ENCODE peak calls at places on chromosomes 1 and 21, in ten cellular contexts. A is ovary, L is stomach, R is IMR-90, J is A549, O is heart left ventricle, N is HepG2, T is adrenal gland, G is sigmoid colon, K is Peyer's patch. F is an unnamed sample.

GRCh38 chr1:99198377-99198776 is 65.9 kb upstream of the PLPPR4 start:
- DNase-seq in A (no peak), O (no peak), J (no peak), N (no peak), G (no peak), R (no peak), K (no peak), L (no peak), T (no peak), F (no peak)

GRCh38 chr1:196409586-196409985 is 198.7 kb downstream of the KCNT2 start:
- DNase-seq in R (peak), A (no peak), L (no peak), N (no peak), T (no peak), J (no peak), G (no peak), O (no peak), K (no peak), F (no peak)

GRCh38 chr1:168601051-168601450 is 24.6 kb downstream of the XCL1 start:
- DNase-seq in T (no peak), N (no peak), K (no peak), R (no peak), A (no peak), J (no peak), O (no peak), G (no peak), L (no peak), F (no peak)

GRCh38 chr1:202281316-202282016 is 60.3 kb downstream of the UBE2T start:
- DNase-seq in R (peak), L (no peak), K (peak), J (no peak), O (no peak), T (peak), G (no peak), N (no peak), A (no peak), F (no peak)

GRCh38 chr1:50110084-50110615 is 1.4 kb downstream of the ELAVL4 start:
- DNase-seq in K (no peak), T (no peak), O (no peak), G (no peak), N (no peak), J (no peak), L (no peak), A (no peak), R (no peak), F (no peak)

GRCh38 chr1:78825561-78825960 is 175.9 kb downstream of the IFI44 start:
- DNase-seq in T (no peak), L (no peak), K (no peak), A (no peak), O (no peak), R (peak), N (no peak), G (no peak), J (no peak), F (no peak)

GRCh38 chr1:43288058-43288784 is 2.8 kb upstream of the C1orf210 start:
- DNase-seq in K (no peak), J (no peak), R (no peak), A (no peak), L (no peak), T (no peak), N (no peak), O (no peak), G (no peak), F (no peak)

GRCh38 chr1:116569776-116570357 is 959 bp downstream of the CD58 start:
- DNase-seq in G (peak), T (peak), O (peak), A (peak), K (peak), R (no peak), J (no peak), N (peak), L (peak), F (peak)

GRCh38 chr1:227318003-227318851 is at the start of gene CDC42BPA:
- DNase-seq in A (peak), G (peak), J (peak), T (peak), K (peak), O (peak), L (peak), N (peak), R (peak), F (peak)

GRCh38 chr1:45802343-45803298 is 791 bp upstream of the MAST2 start:
- DNase-seq in T (peak), N (peak), K (peak), O (peak), R (peak), L (peak), G (peak), A (peak), J (peak), F (peak)

GRCh38 chr1:223429313-223429731 is 36.1 kb downstream of the CCDC185 start:
- DNase-seq in J (no peak), L (no peak), R (peak), N (no peak), G (peak), A (no peak), O (peak), K (no peak), T (peak), F (no peak)

GRCh38 chr1:206716519-206717236 is 32.0 kb downstream of the MAPKAPK2 start:
- DNase-seq in K (no peak), L (no peak), J (no peak), A (no peak), G (peak), N (no peak), T (peak), R (peak), O (no peak), F (no peak)

GRCh38 chr1:185409345-185409744 is 92.3 kb upstream of the IVNS1ABP start:
- DNase-seq in L (no peak), K (no peak), G (no peak), N (no peak), R (no peak), T (no peak), O (no peak), J (no peak), A (no peak), F (no peak)

GRCh38 chr1:37410815-37411214 is 63.6 kb upstream of the ZC3H12A start:
- DNase-seq in J (no peak), G (no peak), T (no peak), R (peak), A (no peak), L (no peak), O (no peak), K (no peak), N (peak), F (no peak)

GRCh38 chr1:100299521-100300222 is 33.7 kb downstream of the RTCA start:
- DNase-seq in N (no peak), A (no peak), O (no peak), K (no peak), J (no peak), R (no peak), L (peak), G (no peak), T (no peak), F (no peak)

GRCh38 chr1:184027751-184028682 is 9.5 kb downstream of the COLGALT2 start:
- DNase-seq in O (no peak), J (no peak), T (no peak), L (no peak), R (no peak), G (no peak), N (no peak), A (no peak), K (no peak), F (no peak)

GRCh38 chr1:15944308-15945010 is 31.4 kb downstream of the ZBTB17 start:
- DNase-seq in L (peak), A (no peak), J (no peak), N (no peak), T (no peak), K (peak), R (no peak), O (peak), G (no peak), F (no peak)

GRCh38 chr21:41926807-41927171 is 27.0 kb downstream of the C2CD2 start:
- DNase-seq in K (no peak), O (no peak), A (no peak), L (no peak), R (no peak), N (no peak), G (peak), J (no peak), T (no peak), F (no peak)

GRCh38 chr1:111281411-111281810 is 9.2 kb upstream of the CHIA start:
- DNase-seq in R (no peak), K (no peak), G (no peak), N (no peak), O (no peak), L (no peak), T (no peak), J (no peak), A (no peak), F (no peak)

GRCh38 chr21:42570362-42570761 is 56.7 kb downstream of the SLC37A1 start:
- DNase-seq in L (peak), G (peak), A (no peak), T (peak), K (peak), N (no peak), R (no peak), J (no peak), O (no peak), F (no peak)

GRCh38 chr1:46180082-46180616 is 3.9 kb upstream of the P3R3URF start:
- DNase-seq in O (no peak), G (no peak), R (no peak), N (peak), T (no peak), J (no peak), L (peak), A (no peak), K (peak), F (no peak)

GRCh38 chr1:35049116-35049515 is 17.4 kb upstream of the ZMYM6 start:
- DNase-seq in R (no peak), J (no peak), O (no peak), L (no peak), T (no peak), G (no peak), A (no peak), N (no peak), K (no peak), F (no peak)

GRCh38 chr1:25199876-25200620 is 32.3 kb downstream of the SYF2 start:
- DNase-seq in N (no peak), K (no peak), J (no peak), A (no peak), R (no peak), L (no peak), O (no peak), G (no peak), T (no peak), F (no peak)

GRCh38 chr1:99599678-99600175 is 46.2 kb upstream of the PALMD start:
- DNase-seq in L (no peak), N (peak), G (no peak), O (peak), K (no peak), A (peak), J (peak), T (peak), R (peak), F (no peak)

GRCh38 chr1:245306020-245306419 is 151.2 kb downstream of the KIF26B start:
- DNase-seq in R (no peak), T (no peak), G (no peak), L (no peak), A (no peak), N (no peak), J (no peak), K (no peak), O (no peak), F (no peak)

GRCh38 chr1:199129247-199129646 is 490.4 kb downstream of the PTPRC start:
- DNase-seq in N (no peak), O (no peak), R (peak), A (no peak), J (no peak), G (no peak), K (no peak), T (no peak), L (no peak), F (no peak)

GRCh38 chr1:26181586-26182371 is 4.5 kb downstream of the CNKSR1 start:
- DNase-seq in L (no peak), K (no peak), T (no peak), R (peak), O (no peak), N (no peak), G (no peak), J (no peak), A (no peak), F (no peak)

GRCh38 chr1:247331172-247331525 is 518 bp downstream of the ZNF496 start:
- DNase-seq in N (peak), L (peak), J (peak), O (peak), A (peak), G (peak), T (peak), R (peak), K (peak), F (peak)

GRCh38 chr21:31897311-31897710 is 24.5 kb downstream of the HUNK start:
- DNase-seq in G (no peak), L (no peak), J (no peak), A (no peak), T (no peak), K (no peak), N (no peak), O (no peak), R (peak), F (no peak)

GRCh38 chr1:110605901-110606783 is at the start of gene KCNA2:
- DNase-seq in A (peak), N (no peak), L (peak), J (no peak), R (no peak), T (no peak), G (peak), K (no peak), O (peak), F (no peak)

GRCh38 chr1:45326627-45327591 is at the start of gene HPDL:
- DNase-seq in T (peak), J (peak), K (peak), N (no peak), L (peak), A (peak), G (peak), O (peak), R (peak), F (no peak)

GRCh38 chr1:158019177-158019868 is 25.9 kb downstream of the KIRREL1 start:
- DNase-seq in T (peak), A (no peak), L (no peak), J (peak), G (peak), O (peak), N (peak), R (peak), K (peak), F (peak)

GRCh38 chr1:221620437-221621384 is 121.2 kb downstream of the DUSP10 start:
- DNase-seq in J (no peak), L (no peak), R (peak), O (no peak), T (no peak), A (no peak), G (no peak), N (no peak), K (no peak), F (no peak)

GRCh38 chr1:232620356-232620841 is 9.5 kb downstream of the SIPA1L2 start:
- DNase-seq in K (peak), R (peak), A (peak), O (peak), N (no peak), J (no peak), L (no peak), G (peak), T (peak), F (no peak)

GRCh38 chr1:31703431-31704260 is at the start of gene COL16A1:
- DNase-seq in T (peak), O (peak), R (peak), N (no peak), G (peak), L (peak), A (peak), J (no peak), K (peak), F (peak)

GRCh38 chr1:217331698-217332097 is 299.2 kb downstream of the GPATCH2 start:
- DNase-seq in A (no peak), K (no peak), L (no peak), N (no peak), T (no peak), G (no peak), J (no peak), O (no peak), R (no peak), F (no peak)

DNA sequence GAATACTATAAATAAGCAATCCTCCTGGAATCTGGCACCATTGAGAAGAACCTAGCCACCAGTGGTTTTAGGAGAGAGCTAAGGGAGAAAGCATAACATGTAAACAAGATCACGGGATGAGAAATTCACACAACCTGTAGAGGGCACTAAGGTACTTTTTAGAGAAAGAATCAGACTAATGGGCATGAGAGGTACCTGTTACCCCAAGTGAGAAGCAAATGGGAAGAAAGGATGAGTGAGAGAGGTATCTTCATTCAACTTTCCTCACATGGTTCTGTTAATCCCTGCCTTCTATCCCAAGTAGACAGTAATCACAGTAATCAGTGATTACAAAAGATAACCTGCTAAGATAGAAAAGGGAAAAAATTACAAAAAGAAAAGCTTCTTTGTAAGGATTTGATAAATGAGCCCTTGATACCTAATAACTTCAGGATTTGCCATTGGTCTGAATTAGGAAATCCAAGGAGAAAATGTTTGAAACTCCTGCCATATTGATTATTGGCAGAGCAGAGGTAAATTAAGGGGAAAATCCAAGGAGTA is 251.1 kb upstream of the ADGRL2 start:
- DNase-seq in T (no peak), R (peak), G (no peak), K (no peak), A (no peak), J (peak), N (peak), L (no peak), O (no peak), F (no peak)
- TF ChIP-seq CTCF in T (peak), R (peak), G (no peak), K (no peak), A (no peak), J (peak), N (peak), L (peak), O (peak), F (peak)

DNA sequence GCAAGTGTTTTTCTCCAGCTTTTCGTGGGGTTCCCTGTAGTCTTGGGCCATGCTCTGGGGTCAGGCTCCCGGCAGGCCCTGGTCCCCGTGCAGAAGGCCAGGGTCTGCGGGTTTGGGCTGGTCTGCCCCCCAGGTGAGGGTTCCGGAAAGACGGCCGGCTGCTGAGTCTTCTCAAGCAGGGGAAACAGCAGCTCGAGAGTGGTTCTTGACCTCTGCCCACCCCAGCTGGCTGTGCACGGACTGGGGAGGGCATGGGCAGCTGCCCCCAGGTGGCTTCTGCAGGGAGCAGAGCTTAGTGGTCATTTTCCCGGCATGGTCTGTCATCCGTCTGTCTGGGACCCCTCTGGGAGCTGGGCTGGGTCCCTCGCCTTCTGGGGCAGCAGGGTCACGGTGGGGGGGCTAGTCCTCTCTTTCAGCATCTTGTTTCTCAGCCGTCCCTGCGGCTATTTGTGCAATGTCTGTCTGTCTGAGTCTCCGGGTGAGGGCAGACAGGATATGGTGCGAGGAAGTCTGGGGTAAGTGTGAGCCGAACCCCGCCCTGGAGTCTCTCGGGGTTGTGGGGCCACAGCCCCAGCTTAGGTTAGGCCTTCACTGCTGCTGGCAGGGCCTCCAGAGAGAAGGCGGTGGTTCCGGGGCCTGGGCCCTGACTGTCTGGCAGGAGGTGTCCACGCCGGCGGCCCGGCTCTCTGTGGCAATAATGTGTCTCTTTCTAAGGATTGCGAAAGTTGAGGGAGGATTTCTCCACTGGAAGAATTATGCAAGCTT is 6.1 kb downstream of the SKI start:
- DNase-seq in T (peak), L (peak), N (peak), K (peak), O (peak), J (no peak), A (peak), R (peak), G (peak), F (peak)
- TF ChIP-seq POLR2A in T (no peak), L (no peak), N (no peak), K (no peak), O (no peak), J (no peak), A (no peak), R (no peak), G (no peak), F (peak)

GRCh38 chr1:19067187-19067911 is 110.9 kb upstream of the IFFO2 start:
- DNase-seq in N (peak), R (no peak), G (no peak), O (no peak), A (no peak), J (no peak), T (no peak), K (no peak), L (peak), F (no peak)
- TF ChIP-seq CTCF in N (peak), R (no peak), G (no peak), O (no peak), A (no peak), J (no peak), T (no peak), K (no peak), L (no peak), F (no peak)

GRCh38 chr1:54052934-54053744 is at the start of the genes TCEANC2 and TMEM59:
- DNase-seq in J (peak), A (peak), N (peak), R (peak), G (peak), L (peak), K (peak), T (peak), O (peak), F (peak)
- TF ChIP-seq POLR2A in J (peak), A (peak), N (peak), R (peak), G (peak), L (no peak), K (peak), T (peak), O (no peak), F (peak)

F was measured in tibial nerve.